ENCODE peak calls at places on chromosomes 2 and 18, in ten cellular contexts. H is fibroblast of the conjunctiva; U is AG10803; K is nucleus accumbens; Z is germinal center; B is HEK293T; R is cardiac septum; T is EL; M is HT1080; W is stimulated activated CD4-positive, alpha-beta T cell treated with anti-CD3 and anti-CD28 coated beads, Interleukin-1b, Interleukin-23, amount 100 ng/mL, for 1 hour. C is an unnamed sample.

GRCh38 chr2:230900336-230900995 is 24.6 kb downstream of the GPR55 start:
- DNase-seq in B (no peak), M (no peak), T (no peak), R (peak; percentile 49), K (no peak), U (no peak), W (no peak), Z (no peak), H (no peak), C (no peak)

GRCh38 chr2:8073928-8074327 is 607.9 kb upstream of the ID2 start:
- DNase-seq in Z (no peak), W (no peak), K (no peak), U (no peak), T (no peak), M (no peak), B (no peak), H (no peak), R (no peak), C (no peak)

GRCh38 chr2:46337208-46337994 is 40.2 kb downstream of the EPAS1 start:
- DNase-seq in R (no peak), M (no peak), H (no peak), T (no peak), W (no peak), Z (no peak), B (no peak), U (peak; percentile 72), K (no peak), C (no peak)

GRCh38 chr2:202158796-202159195 is 79.6 kb downstream of the SUMO1 start:
- DNase-seq in U (peak; percentile 48), W (no peak), B (no peak), M (no peak), Z (no peak), R (no peak), T (no peak), K (no peak), H (peak; percentile 27), C (no peak)

GRCh38 chr2:36708119-36708741 is 11.7 kb downstream of the VIT start:
- DNase-seq in K (no peak), M (peak; percentile 36), W (no peak), R (no peak), T (peak; percentile 92), H (peak; percentile 77), Z (no peak), B (no peak), U (peak; percentile 99), C (no peak)

GRCh38 chr18:73708596-73708995 is 439.0 kb downstream of the FBXO15 start:
- DNase-seq in M (no peak), B (no peak), K (no peak), U (no peak), R (no peak), T (no peak), W (no peak), H (no peak), Z (no peak), C (no peak)

GRCh38 chr18:45755936-45756335 is 32.0 kb downstream of the SLC14A1 start:
- DNase-seq in Z (no peak), R (no peak), M (peak; percentile 88), H (peak; percentile 44), U (peak; percentile 30), K (no peak), B (no peak), T (peak; percentile 15), W (no peak), C (peak; percentile 31)

GRCh38 chr18:40414155-40414754 is 1540.8 kb upstream of the PIK3C3 start:
- DNase-seq in T (no peak), W (no peak), U (peak; percentile 4), K (no peak), M (no peak), H (no peak), R (no peak), B (no peak), Z (no peak), C (no peak)

GRCh38 chr18:11339121-11339520 is 189.8 kb upstream of the PIEZO2 start:
- DNase-seq in W (no peak), H (no peak), K (no peak), Z (no peak), T (no peak), M (no peak), U (peak; percentile 44), R (no peak), B (no peak), C (no peak)

GRCh38 chr2:240437861-240438809 is 2.7 kb downstream of the GPC1 start:
- DNase-seq in U (peak; percentile 55), K (no peak), B (peak; percentile 76), H (peak; percentile 32), M (peak; percentile 62), T (peak; percentile 71), Z (peak; percentile 80), R (peak; percentile 78), W (peak; percentile 53), C (peak; percentile 87)

GRCh38 chr2:115084446-115084845 is 642.0 kb downstream of the DPP10 start:
- DNase-seq in Z (no peak), B (no peak), W (no peak), K (no peak), U (no peak), H (no peak), R (no peak), M (no peak), T (no peak), C (no peak)

GRCh38 chr2:119190321-119190720 is 31.8 kb upstream of the C1QL2 start:
- DNase-seq in B (no peak), M (no peak), U (no peak), H (no peak), R (no peak), K (no peak), T (no peak), W (no peak), Z (no peak), C (no peak)

GRCh38 chr2:30679416-30680088 is 127.7 kb downstream of the CAPN13 start:
- DNase-seq in B (peak; percentile 2), U (peak; percentile 73), H (no peak), Z (no peak), T (no peak), W (no peak), M (peak; percentile 73), R (no peak), K (peak; percentile 73), C (no peak)

GRCh38 chr18:71743634-71744033 is 800.5 kb downstream of the CBLN2 start:
- DNase-seq in B (no peak), U (no peak), W (no peak), T (no peak), R (no peak), H (no peak), Z (no peak), M (peak; percentile 54), K (no peak), C (no peak)

GRCh38 chr2:237693281-237694039 is 66.1 kb downstream of the LRRFIP1 start:
- DNase-seq in K (no peak), B (no peak), T (peak; percentile 61), H (no peak), U (peak; percentile 75), W (no peak), R (no peak), M (peak; percentile 81), Z (no peak), C (no peak)

GRCh38 chr2:112019510-112019909 is 35.6 kb upstream of the TMEM87B start:
- DNase-seq in H (no peak), R (no peak), U (no peak), B (no peak), Z (no peak), M (no peak), T (no peak), K (no peak), W (no peak), C (no peak)

GRCh38 chr2:58535182-58535581 is 294.1 kb upstream of the FANCL start:
- DNase-seq in M (no peak), B (no peak), H (no peak), K (no peak), W (no peak), T (no peak), Z (no peak), U (no peak), R (no peak), C (no peak)

GRCh38 chr2:190435031-190435677 is 27.0 kb downstream of the MFSD6 start:
- DNase-seq in M (no peak), B (no peak), Z (no peak), T (no peak), R (no peak), K (no peak), H (no peak), U (no peak), W (no peak), C (no peak)

GRCh38 chr2:2588777-2589176 is 257.7 kb upstream of the MYT1L start:
- DNase-seq in M (no peak), H (no peak), K (no peak), T (no peak), U (no peak), W (no peak), R (no peak), Z (no peak), B (no peak), C (no peak)

GRCh38 chr2:210269148-210269547 is 43.9 kb upstream of the ACADL start:
- DNase-seq in B (no peak), T (no peak), U (no peak), Z (no peak), W (no peak), R (no peak), K (no peak), M (no peak), H (no peak), C (no peak)

GRCh38 chr2:160869411-160869810 is 290.8 kb upstream of the TANK start:
- DNase-seq in W (no peak), U (peak; percentile 100), K (no peak), B (no peak), R (no peak), T (peak; percentile 83), H (peak; percentile 97), M (peak; percentile 80), Z (no peak), C (no peak)

GRCh38 chr2:135052997-135053474 is 944 bp downstream of the RAB3GAP1 start:
- DNase-seq in U (peak; percentile 29), T (peak; percentile 29), M (peak; percentile 4), K (no peak), W (no peak), R (no peak), B (no peak), Z (no peak), H (no peak), C (no peak)

GRCh38 chr2:235027558-235028214 is 75.9 kb downstream of the SH3BP4 start:
- DNase-seq in H (peak; percentile 75), U (peak; percentile 84), B (no peak), M (peak; percentile 73), K (no peak), W (no peak), T (peak; percentile 59), Z (no peak), R (no peak), C (no peak)

GRCh38 chr2:75722687-75723086 is 12.0 kb upstream of the GCFC2 start:
- DNase-seq in K (no peak), H (no peak), M (no peak), W (no peak), U (no peak), R (no peak), B (no peak), Z (no peak), T (no peak), C (no peak)

GRCh38 chr2:200795044-200795443 is 16.7 kb upstream of the BZW1 start:
- DNase-seq in T (no peak), Z (no peak), M (no peak), B (no peak), K (no peak), R (no peak), H (no peak), U (no peak), W (no peak), C (peak; percentile 33)

GRCh38 chr2:234286118-234286598 is 210.7 kb downstream of the ARL4C start:
- DNase-seq in Z (no peak), U (no peak), W (no peak), B (no peak), H (no peak), R (no peak), T (peak; percentile 46), K (no peak), M (peak; percentile 88), C (no peak)

GRCh38 chr18:14971461-14972185 is 223.7 kb downstream of the ANKRD30B start:
- DNase-seq in K (no peak), R (no peak), U (peak; percentile 69), T (no peak), H (no peak), B (no peak), M (peak; percentile 87), W (no peak), Z (no peak), C (no peak)

GRCh38 chr2:166375736-166376487 is at the start of gene SCN9A:
- DNase-seq in R (peak; percentile 88), B (peak; percentile 79), K (peak; percentile 59), W (no peak), T (peak; percentile 90), Z (peak; percentile 16), M (peak; percentile 77), H (peak; percentile 70), U (peak; percentile 54), C (peak; percentile 86)

C was measured in left ventricle myocardium superior.